ENCODE peak calls at places on chromosomes 11 and 22, in ten cellular contexts. K is mammary epithelial cell, X is nephron progenitor cell, Q is WERI-Rb-1, H is K562, B is BE2C, Z is progenitor cell of endocrine pancreas, P is dorsolateral prefrontal cortex, M is AG04450, N is GM06990. T is an unnamed sample.

GRCh38 chr22:21697866-21698265 is 32.1 kb downstream of the PPIL2 start:
- DNase-seq in M (peak), P (no peak), N (no peak), X (no peak), K (no peak), Q (no peak), Z (no peak), B (no peak), H (no peak), T (no peak)

GRCh38 chr11:117932987-117933386 is 3.8 kb upstream of the TMPRSS13 start:
- DNase-seq in Z (no peak), N (no peak), H (no peak), X (no peak), B (no peak), Q (no peak), K (no peak), M (no peak), P (no peak), T (no peak)

GRCh38 chr22:39654959-39655579 is 84.5 kb downstream of the CACNA1I start:
- DNase-seq in B (no peak), Q (peak), H (peak), M (no peak), X (no peak), K (no peak), P (no peak), Z (no peak), N (no peak), T (no peak)

GRCh38 chr11:60871378-60872061 is 4.2 kb downstream of the ZP1 start:
- DNase-seq in B (no peak), P (no peak), K (no peak), N (no peak), Q (peak), M (no peak), Z (no peak), X (no peak), H (no peak), T (no peak)

GRCh38 chr11:13473013-13473722 is 10.1 kb upstream of the BTBD10 start:
- DNase-seq in K (no peak), Z (no peak), H (no peak), X (no peak), B (no peak), Q (no peak), N (no peak), M (no peak), P (no peak), T (no peak)

GRCh38 chr22:39820266-39820665 is 73.3 kb downstream of the ENTHD1 start:
- DNase-seq in B (no peak), Q (no peak), Z (no peak), M (peak), K (peak), P (no peak), H (peak), N (no peak), X (no peak), T (no peak)

GRCh38 chr11:76005746-76006145 is 190.7 kb downstream of the UVRAG start:
- DNase-seq in X (no peak), K (no peak), Q (no peak), M (no peak), N (no peak), P (no peak), B (no peak), Z (no peak), H (no peak), T (no peak)

GRCh38 chr11:68216171-68216938 is 3.3 kb upstream of the KMT5B start:
- DNase-seq in X (no peak), K (no peak), N (no peak), H (no peak), B (no peak), P (no peak), Z (no peak), M (no peak), Q (no peak), T (no peak)

GRCh38 chr11:17718015-17718414 is 1.4 kb upstream of the MYOD1 start:
- DNase-seq in X (no peak), K (no peak), B (no peak), Z (no peak), Q (no peak), H (no peak), N (no peak), M (no peak), P (no peak), T (no peak)

GRCh38 chr22:37060801-37061610 is 9.5 kb downstream of the KCTD17 start:
- DNase-seq in N (peak), Q (no peak), M (no peak), Z (no peak), K (no peak), H (no peak), B (no peak), X (no peak), P (no peak), T (no peak)

GRCh38 chr11:102070766-102071165 is 23.5 kb downstream of the CFAP300 start:
- DNase-seq in M (no peak), K (peak), X (no peak), N (no peak), Z (no peak), B (no peak), P (no peak), H (no peak), Q (no peak), T (no peak)

GRCh38 chr22:46295277-46295971 is 1.2 kb upstream of the GTSE1 start:
- DNase-seq in P (no peak), H (peak), N (no peak), Q (peak), X (no peak), Z (no peak), K (no peak), B (no peak), M (no peak), T (no peak)

GRCh38 chr22:38289583-38290082 is 16.8 kb upstream of the TMEM184B start:
- DNase-seq in Z (no peak), H (no peak), N (no peak), M (no peak), P (no peak), K (no peak), Q (no peak), B (no peak), X (no peak), T (no peak)

GRCh38 chr22:44957267-44957905 is 52.4 kb downstream of the PHF21B start:
- DNase-seq in K (no peak), B (no peak), H (peak), Q (no peak), M (no peak), Z (no peak), X (no peak), P (no peak), N (no peak), T (no peak)

GRCh38 chr11:133790995-133791394 is 54.3 kb downstream of the SPATA19 start:
- DNase-seq in K (no peak), N (no peak), B (no peak), M (no peak), P (no peak), X (no peak), Q (no peak), H (no peak), Z (no peak), T (no peak)

GRCh38 chr11:32830413-32830738 is 649 bp downstream of the PRRG4 start:
- DNase-seq in Z (no peak), H (no peak), K (peak), B (no peak), N (no peak), Q (no peak), X (no peak), P (no peak), M (no peak), T (no peak)

GRCh38 chr11:120494595-120494994 is 17.0 kb upstream of the GRIK4 start:
- DNase-seq in P (no peak), H (peak), K (no peak), Z (no peak), M (no peak), Q (no peak), N (no peak), X (no peak), B (no peak), T (no peak)

GRCh38 chr11:73325036-73325981 is 17.2 kb downstream of the ARHGEF17 start:
- DNase-seq in M (no peak), K (no peak), Q (no peak), N (peak), P (no peak), H (no peak), B (peak), X (no peak), Z (no peak), T (no peak)

GRCh38 chr22:33921576-33922181 is 1.4 kb upstream of the LARGE1 start:
- DNase-seq in K (peak), Z (peak), Q (peak), N (peak), B (peak), M (peak), H (no peak), X (peak), P (peak), T (peak)

GRCh38 chr11:9506489-9507343 is 45.9 kb downstream of the ZNF143 start:
- DNase-seq in H (peak), X (peak), Z (peak), P (peak), M (peak), K (peak), B (peak), Q (peak), N (peak), T (peak)

GRCh38 chr11:2375964-2376551 is 1.1 kb upstream of the CD81 start:
- DNase-seq in X (no peak), K (no peak), Z (no peak), N (no peak), H (no peak), P (no peak), Q (no peak), B (no peak), M (no peak), T (no peak)

GRCh38 chr11:20355221-20356219 is 8.0 kb upstream of the HTATIP2 start:
- DNase-seq in P (no peak), Z (no peak), K (peak), Q (peak), B (peak), X (peak), M (no peak), N (no peak), H (peak), T (no peak)

GRCh38 chr11:64339754-64340408 is at the start of gene CCDC88B:
- DNase-seq in H (no peak), N (peak), M (no peak), K (no peak), Z (no peak), X (no peak), P (no peak), Q (peak), B (no peak), T (peak)

GRCh38 chr22:46983046-46983445 is 220.6 kb downstream of the TBC1D22A start:
- DNase-seq in N (no peak), Z (no peak), P (no peak), Q (no peak), M (no peak), X (no peak), B (no peak), K (no peak), H (no peak), T (no peak)

GRCh38 chr22:41596776-41597634 is 7.4 kb upstream of the PMM1 start:
- DNase-seq in N (peak), X (peak), P (peak), Z (peak), B (peak), K (peak), Q (peak), M (no peak), H (peak), T (no peak)

GRCh38 chr11:80163011-80163410 is 722.2 kb upstream of the TENM4 start:
- DNase-seq in H (no peak), X (no peak), B (no peak), Z (no peak), Q (no peak), N (no peak), P (no peak), M (no peak), K (peak), T (no peak)

GRCh38 chr22:44753189-44754042 is 1.0 kb downstream of the ARHGAP8 start:
- DNase-seq in Q (no peak), P (no peak), X (no peak), M (no peak), N (no peak), H (no peak), Z (no peak), B (no peak), K (peak), T (no peak)

GRCh38 chr11:114438303-114438702 is 964 bp upstream of the REXO2 start:
- DNase-seq in B (no peak), X (no peak), H (no peak), N (no peak), M (no peak), Q (no peak), K (peak), P (no peak), Z (no peak), T (no peak)

GRCh38 chr11:67674442-67674871 is at the start of gene ALDH3B2:
- DNase-seq in N (no peak), X (no peak), P (no peak), K (peak), B (no peak), H (no peak), Q (no peak), M (no peak), Z (no peak), T (no peak)

GRCh38 chr11:95736268-95737208 is 53.0 kb downstream of the FAM76B start:
- DNase-seq in M (no peak), B (no peak), N (no peak), Z (no peak), H (peak), P (no peak), Q (no peak), X (no peak), K (no peak), T (no peak)

GRCh38 chr11:95739526-95739925 is 50.1 kb downstream of the FAM76B start:
- DNase-seq in Z (no peak), Q (peak), B (peak), P (no peak), K (no peak), X (no peak), M (no peak), H (no peak), N (no peak), T (no peak)

GRCh38 chr11:95734009-95734572 is 55.5 kb downstream of the FAM76B start:
- DNase-seq in Z (no peak), M (no peak), P (no peak), Q (no peak), H (peak), X (no peak), B (no peak), N (no peak), K (no peak), T (no peak)

GRCh38 chr11:95739108-95739507 is 50.5 kb downstream of the FAM76B start:
- DNase-seq in P (no peak), Z (no peak), K (no peak), X (no peak), N (no peak), Q (peak), H (no peak), B (no peak), M (no peak), T (no peak)
- TF ChIP-seq CTCF in P (no peak), Z (no peak), K (peak), X (no peak), N (peak), Q (peak), H (peak), B (peak), M (peak), T (no peak)

GRCh38 chr11:65536412-65537295 is 11.8 kb downstream of the SCYL1 start:
- DNase-seq in X (no peak), B (no peak), K (no peak), H (no peak), Z (no peak), Q (peak), M (no peak), N (no peak), P (no peak), T (no peak)

GRCh38 chr11:65538232-65538914 is 13.5 kb downstream of the SCYL1 start:
- DNase-seq in X (no peak), N (no peak), M (no peak), Z (no peak), B (no peak), K (no peak), H (no peak), Q (no peak), P (no peak), T (no peak)

GRCh38 chr11:65538915-65539374 is 14.1 kb downstream of the SCYL1 start:
- DNase-seq in Q (no peak), M (no peak), B (no peak), K (no peak), Z (no peak), P (no peak), H (no peak), N (no peak), X (peak), T (no peak)

GRCh38 chr11:65537620-65538231 is 12.8 kb downstream of the SCYL1 start:
- DNase-seq in B (no peak), X (no peak), K (no peak), Z (no peak), P (no peak), M (no peak), H (no peak), Q (peak), N (no peak), T (no peak)

GRCh38 chr11:65537296-65537597 is 12.4 kb downstream of the SCYL1 start:
- DNase-seq in N (no peak), B (no peak), H (no peak), Q (no peak), M (no peak), K (no peak), X (no peak), P (no peak), Z (no peak), T (no peak)
- TF ChIP-seq CTCF in N (no peak), B (no peak), H (no peak), Q (no peak), M (no peak), K (no peak), X (no peak), P (no peak), Z (no peak), T (no peak)

GRCh38 chr22:43159484-43160178 is 8.3 kb downstream of the TSPO start:
- DNase-seq in Z (no peak), H (no peak), B (peak), N (no peak), Q (peak), K (no peak), P (no peak), X (peak), M (no peak), T (no peak)
- TF ChIP-seq CTCF in Z (peak), H (peak), B (peak), N (peak), Q (peak), K (no peak), P (no peak), X (peak), M (peak), T (no peak)

GRCh38 chr11:77197626-77198320 is 69.7 kb downstream of the MYO7A start:
- DNase-seq in Q (peak), N (no peak), P (peak), K (no peak), H (no peak), B (peak), Z (no peak), M (no peak), X (no peak), T (no peak)

GRCh38 chr11:77196961-77197360 is 68.9 kb downstream of the MYO7A start:
- DNase-seq in Q (no peak), Z (no peak), B (peak), K (no peak), P (peak), H (no peak), X (no peak), M (no peak), N (no peak), T (no peak)

GRCh38 chr11:77200351-77200750 is 72.3 kb downstream of the MYO7A start:
- DNase-seq in H (no peak), Q (no peak), P (peak), K (no peak), N (no peak), M (no peak), X (no peak), Z (no peak), B (no peak), T (no peak)

GRCh38 chr11:77199346-77199745 is 71.3 kb downstream of the MYO7A start:
- DNase-seq in B (peak), N (no peak), H (no peak), M (no peak), Z (no peak), X (no peak), K (no peak), P (peak), Q (no peak), T (peak)

GRCh38 chr11:77198440-77198849 is 70.4 kb downstream of the MYO7A start:
- DNase-seq in H (peak), M (no peak), X (peak), B (peak), Z (no peak), P (peak), Q (peak), N (no peak), K (no peak), T (peak)
- TF ChIP-seq CTCF in H (peak), M (peak), X (peak), B (peak), Z (peak), P (no peak), Q (peak), N (peak), K (peak), T (no peak)

DNA sequence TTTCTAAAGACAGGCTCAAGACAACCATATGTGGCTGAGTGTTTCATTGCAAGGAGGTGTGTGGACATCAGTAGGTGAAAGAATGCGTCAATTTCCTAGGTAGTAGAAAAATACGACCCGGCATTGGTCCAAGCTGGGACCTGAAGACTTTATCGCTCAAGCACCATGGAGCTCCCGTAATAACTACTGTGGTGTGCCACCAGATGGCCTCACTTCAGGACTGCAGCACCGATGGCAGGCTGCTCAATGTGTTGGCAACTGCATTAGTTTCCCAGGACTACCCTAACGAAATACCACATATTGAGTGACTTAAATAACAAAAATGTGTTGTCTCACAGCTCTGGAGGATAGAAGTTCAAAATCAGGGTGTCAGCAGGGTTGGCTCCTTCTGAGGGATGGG is 72.4 kb upstream of the FAT3 start:
- DNase-seq in H (peak), P (no peak), Q (no peak), M (no peak), X (no peak), B (peak), N (no peak), K (no peak), Z (no peak), T (no peak)
- TF ChIP-seq CTCF in H (no peak), P (no peak), Q (no peak), M (peak), X (no peak), B (peak), N (no peak), K (no peak), Z (no peak), T (no peak)

GRCh38 chr11:779120-779954 is 2.0 kb upstream of the GATD1 start:
- DNase-seq in P (no peak), X (peak), Q (no peak), M (no peak), N (no peak), K (no peak), Z (no peak), B (no peak), H (no peak), T (no peak)
- TF ChIP-seq CTCF in P (no peak), X (no peak), Q (peak), M (no peak), N (no peak), K (no peak), Z (no peak), B (no peak), H (no peak), T (no peak)